ENCODE peak calls at places on chromosome 12, in four cellular contexts. Q, Y, B and A are unnamed samples.

GRCh38 chr12:32431025-32431424 is 31.7 kb downstream of the FGD4 start:
- DNase-seq in Q (no peak), Y (no peak), B (no peak), A (no peak)

GRCh38 chr12:1791104-1791927 is 29.0 kb upstream of the LRTM2 start:
- DNase-seq in Q (no peak), Y (no peak), B (peak), A (no peak)

GRCh38 chr12:14256555-14257169 is 108.8 kb upstream of the ATF7IP start:
- DNase-seq in Q (peak), Y (peak), B (peak), A (peak)

GRCh38 chr12:132649226-132649945 is 30.8 kb downstream of the P2RX2 start:
- DNase-seq in Q (no peak), Y (no peak), B (no peak), A (no peak)

GRCh38 chr12:80810874-80811273 is 94.2 kb downstream of the MYF5 start:
- DNase-seq in Q (no peak), Y (no peak), B (no peak), A (no peak)

GRCh38 chr12:123363385-123363742 is 1.3 kb downstream of the SBNO1 start:
- DNase-seq in Q (no peak), Y (no peak), B (peak), A (no peak)

GRCh38 chr12:7877421-7877820 is 4.7 kb upstream of the SLC2A14 start:
- DNase-seq in Q (no peak), Y (no peak), B (no peak), A (no peak)

GRCh38 chr12:13234045-13234641 is 37.6 kb downstream of the EMP1 start:
- DNase-seq in Q (peak), Y (peak), B (no peak), A (peak)

GRCh38 chr12:49823951-49824350 is 4.3 kb downstream of the NCKAP5L start:
- DNase-seq in Q (no peak), Y (no peak), B (no peak), A (no peak)

GRCh38 chr12:77734489-77734888 is 96.2 kb upstream of the NAV3 start:
- DNase-seq in Q (no peak), Y (no peak), B (no peak), A (no peak)

GRCh38 chr12:64624035-64624434 is 13.7 kb downstream of the RASSF3 start:
- DNase-seq in Q (no peak), Y (no peak), B (no peak), A (no peak)

GRCh38 chr12:56375598-56376434 is 13.2 kb upstream of the APOF start:
- DNase-seq in Q (no peak), Y (peak), B (no peak), A (no peak)

GRCh38 chr12:19273482-19274330 is 144.2 kb downstream of the PLEKHA5 start:
- DNase-seq in Q (no peak), Y (peak), B (peak), A (peak)

GRCh38 chr12:107544947-107545346 is 140.7 kb upstream of the PWP1 start:
- DNase-seq in Q (no peak), Y (no peak), B (no peak), A (no peak)

GRCh38 chr12:31875609-31875964 is 83.6 kb upstream of the RESF1 start:
- DNase-seq in Q (no peak), Y (no peak), B (no peak), A (no peak)

GRCh38 chr12:125687820-125688219 is 622.6 kb downstream of the AACS start:
- DNase-seq in Q (no peak), Y (no peak), B (no peak), A (no peak)

GRCh38 chr12:32671930-32672785 is 6.9 kb upstream of the DNM1L start:
- DNase-seq in Q (peak), Y (no peak), B (peak), A (peak)

GRCh38 chr12:99984271-99985128 is at the start of gene ANKS1B:
- DNase-seq in Q (peak), Y (peak), B (no peak), A (no peak)